ENCODE peak calls at places on chromosomes 11 and 22, in six cellular contexts. One of them, this sample, is unnamed.

GRCh38 chr11:101126551-101127347 is 2.9 kb downstream of the PGR start:
- DNase-seq in Kasumi-1: no peak
- DNase-seq in stimulated activated CD8-positive, alpha-beta memory T cell treated with anti-CD3 and anti-CD28 coated beads, Interleukin-2, amount 100 ng/mL, for 1 hour: no peak
- DNase-seq in HCEC 1CT: no peak
- DNase-seq in C1 segment of cervical spinal cord: no peak
- DNase-seq in activated T-cell treated with anti-CD3 and anti-CD28 coated beads, Interleukin-2, amount 50 U/mL, for 24 hours: no peak
- DNase-seq in this sample: no peak

GRCh38 chr11:12005476-12005875 is 3.0 kb downstream of the DKK3 start:
- DNase-seq in Kasumi-1: no peak
- DNase-seq in activated T-cell treated with anti-CD3 and anti-CD28 coated beads, Interleukin-2, amount 50 U/mL, for 24 hours: no peak
- DNase-seq in C1 segment of cervical spinal cord: no peak
- DNase-seq in stimulated activated CD8-positive, alpha-beta memory T cell treated with anti-CD3 and anti-CD28 coated beads, Interleukin-2, amount 100 ng/mL, for 1 hour: no peak
- DNase-seq in HCEC 1CT: peak; percentile 90
- DNase-seq in this sample: no peak

GRCh38 chr22:44588348-44588747 is 90.3 kb upstream of the RTL6 start:
- DNase-seq in activated T-cell treated with anti-CD3 and anti-CD28 coated beads, Interleukin-2, amount 50 U/mL, for 24 hours: no peak
- DNase-seq in HCEC 1CT: no peak
- DNase-seq in C1 segment of cervical spinal cord: no peak
- DNase-seq in stimulated activated CD8-positive, alpha-beta memory T cell treated with anti-CD3 and anti-CD28 coated beads, Interleukin-2, amount 100 ng/mL, for 1 hour: no peak
- DNase-seq in Kasumi-1: no peak
- DNase-seq in this sample: no peak

GRCh38 chr11:59283825-59284772 is 71.4 kb upstream of the MPEG1 start:
- DNase-seq in Kasumi-1: peak; percentile 75
- DNase-seq in HCEC 1CT: peak; percentile 60
- DNase-seq in activated T-cell treated with anti-CD3 and anti-CD28 coated beads, Interleukin-2, amount 50 U/mL, for 24 hours: peak; percentile 50
- DNase-seq in C1 segment of cervical spinal cord: no peak
- DNase-seq in stimulated activated CD8-positive, alpha-beta memory T cell treated with anti-CD3 and anti-CD28 coated beads, Interleukin-2, amount 100 ng/mL, for 1 hour: peak; percentile 16
- DNase-seq in this sample: peak; percentile 74

GRCh38 chr11:11600288-11600687 is 21.5 kb downstream of the GALNT18 start:
- DNase-seq in stimulated activated CD8-positive, alpha-beta memory T cell treated with anti-CD3 and anti-CD28 coated beads, Interleukin-2, amount 100 ng/mL, for 1 hour: no peak
- DNase-seq in Kasumi-1: no peak
- DNase-seq in C1 segment of cervical spinal cord: no peak
- DNase-seq in activated T-cell treated with anti-CD3 and anti-CD28 coated beads, Interleukin-2, amount 50 U/mL, for 24 hours: no peak
- DNase-seq in HCEC 1CT: no peak
- DNase-seq in this sample: no peak

GRCh38 chr22:46452195-46453005 is 85.0 kb downstream of the CELSR1 start:
- DNase-seq in activated T-cell treated with anti-CD3 and anti-CD28 coated beads, Interleukin-2, amount 50 U/mL, for 24 hours: no peak
- DNase-seq in Kasumi-1: no peak
- DNase-seq in stimulated activated CD8-positive, alpha-beta memory T cell treated with anti-CD3 and anti-CD28 coated beads, Interleukin-2, amount 100 ng/mL, for 1 hour: no peak
- DNase-seq in HCEC 1CT: no peak
- DNase-seq in C1 segment of cervical spinal cord: no peak
- DNase-seq in this sample: no peak

GRCh38 chr11:9858822-9859221 is 194.9 kb downstream of the SWAP70 start:
- DNase-seq in HCEC 1CT: peak; percentile 34
- DNase-seq in Kasumi-1: no peak
- DNase-seq in activated T-cell treated with anti-CD3 and anti-CD28 coated beads, Interleukin-2, amount 50 U/mL, for 24 hours: no peak
- DNase-seq in stimulated activated CD8-positive, alpha-beta memory T cell treated with anti-CD3 and anti-CD28 coated beads, Interleukin-2, amount 100 ng/mL, for 1 hour: no peak
- DNase-seq in C1 segment of cervical spinal cord: no peak
- DNase-seq in this sample: peak; percentile 20

GRCh38 chr22:29359469-29359868 is 28.9 kb downstream of the AP1B1 start:
- DNase-seq in C1 segment of cervical spinal cord: peak; percentile 12
- DNase-seq in Kasumi-1: no peak
- DNase-seq in stimulated activated CD8-positive, alpha-beta memory T cell treated with anti-CD3 and anti-CD28 coated beads, Interleukin-2, amount 100 ng/mL, for 1 hour: no peak
- DNase-seq in activated T-cell treated with anti-CD3 and anti-CD28 coated beads, Interleukin-2, amount 50 U/mL, for 24 hours: no peak
- DNase-seq in HCEC 1CT: peak; percentile 36
- DNase-seq in this sample: no peak

GRCh38 chr11:34602245-34602644 is 18.6 kb upstream of the EHF start:
- DNase-seq in stimulated activated CD8-positive, alpha-beta memory T cell treated with anti-CD3 and anti-CD28 coated beads, Interleukin-2, amount 100 ng/mL, for 1 hour: no peak
- DNase-seq in Kasumi-1: no peak
- DNase-seq in C1 segment of cervical spinal cord: no peak
- DNase-seq in activated T-cell treated with anti-CD3 and anti-CD28 coated beads, Interleukin-2, amount 50 U/mL, for 24 hours: no peak
- DNase-seq in HCEC 1CT: no peak
- DNase-seq in this sample: no peak

GRCh38 chr11:380095-380480 is 10.8 kb downstream of the B4GALNT4 start:
- DNase-seq in stimulated activated CD8-positive, alpha-beta memory T cell treated with anti-CD3 and anti-CD28 coated beads, Interleukin-2, amount 100 ng/mL, for 1 hour: no peak
- DNase-seq in HCEC 1CT: no peak
- DNase-seq in C1 segment of cervical spinal cord: no peak
- DNase-seq in activated T-cell treated with anti-CD3 and anti-CD28 coated beads, Interleukin-2, amount 50 U/mL, for 24 hours: no peak
- DNase-seq in Kasumi-1: no peak
- DNase-seq in this sample: no peak

GRCh38 chr11:95148421-95148820 is 58.8 kb downstream of the ENDOD1 start:
- DNase-seq in HCEC 1CT: peak; percentile 25
- DNase-seq in stimulated activated CD8-positive, alpha-beta memory T cell treated with anti-CD3 and anti-CD28 coated beads, Interleukin-2, amount 100 ng/mL, for 1 hour: no peak
- DNase-seq in C1 segment of cervical spinal cord: no peak
- DNase-seq in activated T-cell treated with anti-CD3 and anti-CD28 coated beads, Interleukin-2, amount 50 U/mL, for 24 hours: no peak
- DNase-seq in Kasumi-1: no peak
- DNase-seq in this sample: no peak

GRCh38 chr11:80204021-80204420 is 763.2 kb upstream of the TENM4 start:
- DNase-seq in Kasumi-1: no peak
- DNase-seq in stimulated activated CD8-positive, alpha-beta memory T cell treated with anti-CD3 and anti-CD28 coated beads, Interleukin-2, amount 100 ng/mL, for 1 hour: no peak
- DNase-seq in C1 segment of cervical spinal cord: no peak
- DNase-seq in activated T-cell treated with anti-CD3 and anti-CD28 coated beads, Interleukin-2, amount 50 U/mL, for 24 hours: no peak
- DNase-seq in HCEC 1CT: no peak
- DNase-seq in this sample: no peak

GRCh38 chr11:114322934-114323333 is 26.7 kb downstream of the NNMT start:
- DNase-seq in stimulated activated CD8-positive, alpha-beta memory T cell treated with anti-CD3 and anti-CD28 coated beads, Interleukin-2, amount 100 ng/mL, for 1 hour: no peak
- DNase-seq in Kasumi-1: no peak
- DNase-seq in C1 segment of cervical spinal cord: no peak
- DNase-seq in HCEC 1CT: no peak
- DNase-seq in activated T-cell treated with anti-CD3 and anti-CD28 coated beads, Interleukin-2, amount 50 U/mL, for 24 hours: no peak
- DNase-seq in this sample: no peak

GRCh38 chr11:109970516-109971183 is 122.5 kb upstream of the ZC3H12C start:
- DNase-seq in stimulated activated CD8-positive, alpha-beta memory T cell treated with anti-CD3 and anti-CD28 coated beads, Interleukin-2, amount 100 ng/mL, for 1 hour: no peak
- DNase-seq in activated T-cell treated with anti-CD3 and anti-CD28 coated beads, Interleukin-2, amount 50 U/mL, for 24 hours: no peak
- DNase-seq in C1 segment of cervical spinal cord: no peak
- DNase-seq in HCEC 1CT: no peak
- DNase-seq in Kasumi-1: peak; percentile 26
- DNase-seq in this sample: no peak

GRCh38 chr22:20035375-20036084 is 14.6 kb downstream of the TANGO2 start:
- DNase-seq in Kasumi-1: no peak
- DNase-seq in activated T-cell treated with anti-CD3 and anti-CD28 coated beads, Interleukin-2, amount 50 U/mL, for 24 hours: no peak
- DNase-seq in stimulated activated CD8-positive, alpha-beta memory T cell treated with anti-CD3 and anti-CD28 coated beads, Interleukin-2, amount 100 ng/mL, for 1 hour: no peak
- DNase-seq in HCEC 1CT: no peak
- DNase-seq in C1 segment of cervical spinal cord: no peak
- DNase-seq in this sample: no peak

GRCh38 chr11:64639885-64640284 is 48.9 kb downstream of the SLC22A12 start:
- DNase-seq in Kasumi-1: no peak
- DNase-seq in C1 segment of cervical spinal cord: no peak
- DNase-seq in activated T-cell treated with anti-CD3 and anti-CD28 coated beads, Interleukin-2, amount 50 U/mL, for 24 hours: no peak
- DNase-seq in HCEC 1CT: no peak
- DNase-seq in stimulated activated CD8-positive, alpha-beta memory T cell treated with anti-CD3 and anti-CD28 coated beads, Interleukin-2, amount 100 ng/mL, for 1 hour: no peak
- DNase-seq in this sample: no peak

GRCh38 chr22:19807161-19807913 is 46.8 kb downstream of the TBX1 start:
- DNase-seq in activated T-cell treated with anti-CD3 and anti-CD28 coated beads, Interleukin-2, amount 50 U/mL, for 24 hours: no peak
- DNase-seq in HCEC 1CT: no peak
- DNase-seq in C1 segment of cervical spinal cord: no peak
- DNase-seq in Kasumi-1: no peak
- DNase-seq in stimulated activated CD8-positive, alpha-beta memory T cell treated with anti-CD3 and anti-CD28 coated beads, Interleukin-2, amount 100 ng/mL, for 1 hour: no peak
- DNase-seq in this sample: no peak

GRCh38 chr22:27110985-27111451 is 453.6 kb downstream of the MIAT start:
- DNase-seq in HCEC 1CT: no peak
- DNase-seq in activated T-cell treated with anti-CD3 and anti-CD28 coated beads, Interleukin-2, amount 50 U/mL, for 24 hours: no peak
- DNase-seq in stimulated activated CD8-positive, alpha-beta memory T cell treated with anti-CD3 and anti-CD28 coated beads, Interleukin-2, amount 100 ng/mL, for 1 hour: no peak
- DNase-seq in Kasumi-1: no peak
- DNase-seq in C1 segment of cervical spinal cord: no peak
- DNase-seq in this sample: no peak

GRCh38 chr22:39900306-39901227 is at the start of gene GRAP2:
- DNase-seq in C1 segment of cervical spinal cord: no peak
- DNase-seq in activated T-cell treated with anti-CD3 and anti-CD28 coated beads, Interleukin-2, amount 50 U/mL, for 24 hours: peak; percentile 58
- DNase-seq in Kasumi-1: peak; percentile 73
- DNase-seq in HCEC 1CT: no peak
- DNase-seq in stimulated activated CD8-positive, alpha-beta memory T cell treated with anti-CD3 and anti-CD28 coated beads, Interleukin-2, amount 100 ng/mL, for 1 hour: peak; percentile 42
- DNase-seq in this sample: peak; percentile 70

GRCh38 chr11:122192634-122193245 is 76.7 kb upstream of the BLID start:
- DNase-seq in HCEC 1CT: peak; percentile 75
- DNase-seq in Kasumi-1: no peak
- DNase-seq in stimulated activated CD8-positive, alpha-beta memory T cell treated with anti-CD3 and anti-CD28 coated beads, Interleukin-2, amount 100 ng/mL, for 1 hour: no peak
- DNase-seq in activated T-cell treated with anti-CD3 and anti-CD28 coated beads, Interleukin-2, amount 50 U/mL, for 24 hours: no peak
- DNase-seq in C1 segment of cervical spinal cord: no peak
- DNase-seq in this sample: no peak

GRCh38 chr22:32237905-32238304 is 17.2 kb downstream of the SLC5A4 start:
- DNase-seq in Kasumi-1: no peak
- DNase-seq in C1 segment of cervical spinal cord: no peak
- DNase-seq in activated T-cell treated with anti-CD3 and anti-CD28 coated beads, Interleukin-2, amount 50 U/mL, for 24 hours: no peak
- DNase-seq in stimulated activated CD8-positive, alpha-beta memory T cell treated with anti-CD3 and anti-CD28 coated beads, Interleukin-2, amount 100 ng/mL, for 1 hour: no peak
- DNase-seq in HCEC 1CT: no peak
- DNase-seq in this sample: no peak

GRCh38 chr11:1450958-1451710 is 35.4 kb downstream of the MOB2 start:
- DNase-seq in Kasumi-1: no peak
- DNase-seq in C1 segment of cervical spinal cord: no peak
- DNase-seq in HCEC 1CT: no peak
- DNase-seq in stimulated activated CD8-positive, alpha-beta memory T cell treated with anti-CD3 and anti-CD28 coated beads, Interleukin-2, amount 100 ng/mL, for 1 hour: no peak
- DNase-seq in activated T-cell treated with anti-CD3 and anti-CD28 coated beads, Interleukin-2, amount 50 U/mL, for 24 hours: no peak
- DNase-seq in this sample: no peak

This sample was measured in KG1.